ENCODE peak calls at places on chromosomes 5 and 9, in ten cellular contexts. One of them, this sample, is unnamed.

GRCh38 chr5:96476654-96477053 is 43.6 kb upstream of the PCSK1 start:
- DNase-seq in CD4-positive, alpha-beta T cell: no peak
- DNase-seq in esophagus squamous epithelium: no peak
- DNase-seq in GM10248: no peak
- DNase-seq in AG04449: peak
- DNase-seq in progenitor cell of endocrine pancreas: no peak
- DNase-seq in tibial artery: no peak
- DNase-seq in foreskin fibroblast: peak
- DNase-seq in heart left ventricle: no peak
- DNase-seq in RWPE1: no peak
- DNase-seq in this sample: peak

GRCh38 chr9:137286980-137287383 is 9.5 kb downstream of the TOR4A start:
- DNase-seq in GM10248: peak
- DNase-seq in tibial artery: no peak
- DNase-seq in progenitor cell of endocrine pancreas: no peak
- DNase-seq in heart left ventricle: peak
- DNase-seq in CD4-positive, alpha-beta T cell: no peak
- DNase-seq in foreskin fibroblast: no peak
- DNase-seq in AG04449: no peak
- DNase-seq in esophagus squamous epithelium: no peak
- DNase-seq in RWPE1: no peak
- DNase-seq in this sample: peak

GRCh38 chr9:70581214-70581966 is 166.9 kb upstream of the KLF9 start:
- DNase-seq in tibial artery: no peak
- DNase-seq in AG04449: no peak
- DNase-seq in CD4-positive, alpha-beta T cell: no peak
- DNase-seq in foreskin fibroblast: no peak
- DNase-seq in esophagus squamous epithelium: no peak
- DNase-seq in RWPE1: no peak
- DNase-seq in progenitor cell of endocrine pancreas: no peak
- DNase-seq in GM10248: no peak
- DNase-seq in heart left ventricle: no peak
- DNase-seq in this sample: no peak

GRCh38 chr5:106730912-106731311 is 939.8 kb downstream of the EFNA5 start:
- DNase-seq in RWPE1: peak
- DNase-seq in progenitor cell of endocrine pancreas: no peak
- DNase-seq in esophagus squamous epithelium: no peak
- DNase-seq in CD4-positive, alpha-beta T cell: no peak
- DNase-seq in GM10248: no peak
- DNase-seq in heart left ventricle: no peak
- DNase-seq in tibial artery: no peak
- DNase-seq in foreskin fibroblast: no peak
- DNase-seq in AG04449: no peak
- DNase-seq in this sample: no peak

GRCh38 chr5:147303251-147303650 is 68.4 kb downstream of the STK32A start:
- DNase-seq in CD4-positive, alpha-beta T cell: no peak
- DNase-seq in AG04449: no peak
- DNase-seq in heart left ventricle: no peak
- DNase-seq in progenitor cell of endocrine pancreas: no peak
- DNase-seq in RWPE1: no peak
- DNase-seq in GM10248: no peak
- DNase-seq in esophagus squamous epithelium: no peak
- DNase-seq in tibial artery: no peak
- DNase-seq in foreskin fibroblast: no peak
- DNase-seq in this sample: peak

GRCh38 chr5:17802256-17802655 is 168.0 kb downstream of the TAF11L14 start:
- DNase-seq in tibial artery: no peak
- DNase-seq in GM10248: no peak
- DNase-seq in CD4-positive, alpha-beta T cell: no peak
- DNase-seq in AG04449: no peak
- DNase-seq in progenitor cell of endocrine pancreas: no peak
- DNase-seq in foreskin fibroblast: no peak
- DNase-seq in esophagus squamous epithelium: no peak
- DNase-seq in heart left ventricle: no peak
- DNase-seq in RWPE1: no peak
- DNase-seq in this sample: no peak

GRCh38 chr5:111563041-111563822 is 50.9 kb upstream of the STARD4 start:
- DNase-seq in progenitor cell of endocrine pancreas: no peak
- DNase-seq in RWPE1: no peak
- DNase-seq in GM10248: no peak
- DNase-seq in AG04449: peak
- DNase-seq in heart left ventricle: no peak
- DNase-seq in tibial artery: no peak
- DNase-seq in foreskin fibroblast: no peak
- DNase-seq in esophagus squamous epithelium: no peak
- DNase-seq in CD4-positive, alpha-beta T cell: no peak
- DNase-seq in this sample: peak

GRCh38 chr5:142095651-142096330 is 12.8 kb upstream of the NDFIP1 start:
- DNase-seq in AG04449: no peak
- DNase-seq in GM10248: no peak
- DNase-seq in RWPE1: no peak
- DNase-seq in heart left ventricle: no peak
- DNase-seq in progenitor cell of endocrine pancreas: no peak
- DNase-seq in tibial artery: no peak
- DNase-seq in esophagus squamous epithelium: no peak
- DNase-seq in CD4-positive, alpha-beta T cell: peak
- DNase-seq in foreskin fibroblast: no peak
- DNase-seq in this sample: no peak

GRCh38 chr5:119897537-119898370 is 268.4 kb downstream of the FAM170A start:
- DNase-seq in AG04449: no peak
- DNase-seq in CD4-positive, alpha-beta T cell: no peak
- DNase-seq in esophagus squamous epithelium: no peak
- DNase-seq in tibial artery: no peak
- DNase-seq in progenitor cell of endocrine pancreas: no peak
- DNase-seq in heart left ventricle: no peak
- DNase-seq in GM10248: no peak
- DNase-seq in foreskin fibroblast: no peak
- DNase-seq in RWPE1: no peak
- DNase-seq in this sample: peak

GRCh38 chr5:32444946-32445758 is 612 bp upstream of the ZFR start:
- DNase-seq in CD4-positive, alpha-beta T cell: no peak
- DNase-seq in progenitor cell of endocrine pancreas: no peak
- DNase-seq in tibial artery: no peak
- DNase-seq in RWPE1: no peak
- DNase-seq in heart left ventricle: no peak
- DNase-seq in GM10248: peak
- DNase-seq in foreskin fibroblast: no peak
- DNase-seq in esophagus squamous epithelium: no peak
- DNase-seq in AG04449: no peak
- DNase-seq in this sample: no peak

GRCh38 chr9:70125621-70126020 is 82.0 kb downstream of the MAMDC2 start:
- DNase-seq in CD4-positive, alpha-beta T cell: no peak
- DNase-seq in foreskin fibroblast: no peak
- DNase-seq in GM10248: no peak
- DNase-seq in tibial artery: no peak
- DNase-seq in progenitor cell of endocrine pancreas: no peak
- DNase-seq in esophagus squamous epithelium: no peak
- DNase-seq in RWPE1: no peak
- DNase-seq in AG04449: no peak
- DNase-seq in heart left ventricle: no peak
- DNase-seq in this sample: no peak

GRCh38 chr9:113349434-113350337 is at the start of gene BSPRY:
- DNase-seq in foreskin fibroblast: no peak
- DNase-seq in esophagus squamous epithelium: no peak
- DNase-seq in CD4-positive, alpha-beta T cell: no peak
- DNase-seq in GM10248: peak
- DNase-seq in RWPE1: peak
- DNase-seq in tibial artery: no peak
- DNase-seq in heart left ventricle: no peak
- DNase-seq in progenitor cell of endocrine pancreas: peak
- DNase-seq in AG04449: no peak
- DNase-seq in this sample: no peak

GRCh38 chr5:34685485-34686197 is 29.5 kb downstream of the RAI14 start:
- DNase-seq in foreskin fibroblast: peak
- DNase-seq in RWPE1: no peak
- DNase-seq in progenitor cell of endocrine pancreas: no peak
- DNase-seq in tibial artery: no peak
- DNase-seq in heart left ventricle: no peak
- DNase-seq in AG04449: no peak
- DNase-seq in esophagus squamous epithelium: no peak
- DNase-seq in GM10248: no peak
- DNase-seq in CD4-positive, alpha-beta T cell: no peak
- DNase-seq in this sample: peak

GRCh38 chr5:171484460-171484899 is 65.0 kb downstream of the FGF18 start:
- DNase-seq in heart left ventricle: no peak
- DNase-seq in GM10248: peak
- DNase-seq in foreskin fibroblast: no peak
- DNase-seq in progenitor cell of endocrine pancreas: no peak
- DNase-seq in tibial artery: no peak
- DNase-seq in RWPE1: peak
- DNase-seq in esophagus squamous epithelium: no peak
- DNase-seq in CD4-positive, alpha-beta T cell: peak
- DNase-seq in AG04449: no peak
- DNase-seq in this sample: peak

GRCh38 chr5:126234563-126235195 is 188.5 kb upstream of the GRAMD2B start:
- DNase-seq in AG04449: no peak
- DNase-seq in heart left ventricle: no peak
- DNase-seq in esophagus squamous epithelium: no peak
- DNase-seq in tibial artery: no peak
- DNase-seq in GM10248: no peak
- DNase-seq in progenitor cell of endocrine pancreas: no peak
- DNase-seq in CD4-positive, alpha-beta T cell: no peak
- DNase-seq in foreskin fibroblast: peak
- DNase-seq in RWPE1: peak
- DNase-seq in this sample: peak
- TF ChIP-seq CTCF in AG04449: peak
- TF ChIP-seq CTCF in heart left ventricle: peak
- TF ChIP-seq CTCF in esophagus squamous epithelium: peak
- TF ChIP-seq CTCF in tibial artery: peak
- TF ChIP-seq CTCF in GM10248: peak
- TF ChIP-seq CTCF in progenitor cell of endocrine pancreas: peak
- TF ChIP-seq CTCF in CD4-positive, alpha-beta T cell: no peak
- TF ChIP-seq CTCF in foreskin fibroblast: peak
- TF ChIP-seq CTCF in RWPE1: peak
- TF ChIP-seq CTCF in this sample: peak

DNA sequence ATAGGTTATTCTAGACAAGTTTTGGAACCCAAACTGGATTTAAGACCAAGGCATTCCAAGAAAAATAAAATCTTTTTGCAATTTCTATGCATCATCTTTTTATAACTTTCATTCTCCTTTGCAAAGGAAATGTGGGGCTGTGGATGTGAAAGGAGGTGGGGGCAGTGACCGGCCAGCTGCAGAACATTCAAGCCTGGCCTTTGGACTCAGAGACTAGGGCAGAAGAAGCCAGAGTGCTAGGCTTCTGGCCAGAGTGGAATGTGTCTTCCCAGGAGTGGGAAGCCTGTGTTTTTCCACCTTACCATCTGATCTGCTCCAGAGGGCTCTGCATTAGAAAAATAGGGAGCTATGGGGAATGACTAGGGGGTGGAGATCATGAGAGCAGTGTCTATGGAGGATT is 148.5 kb downstream of the C9orf152 start:
- DNase-seq in tibial artery: no peak
- DNase-seq in esophagus squamous epithelium: no peak
- DNase-seq in RWPE1: no peak
- DNase-seq in foreskin fibroblast: no peak
- DNase-seq in GM10248: no peak
- DNase-seq in CD4-positive, alpha-beta T cell: no peak
- DNase-seq in heart left ventricle: no peak
- DNase-seq in progenitor cell of endocrine pancreas: no peak
- DNase-seq in AG04449: no peak
- DNase-seq in this sample: no peak
- TF ChIP-seq CTCF in tibial artery: no peak
- TF ChIP-seq CTCF in esophagus squamous epithelium: no peak
- TF ChIP-seq CTCF in RWPE1: no peak
- TF ChIP-seq CTCF in foreskin fibroblast: no peak
- TF ChIP-seq CTCF in GM10248: no peak
- TF ChIP-seq CTCF in CD4-positive, alpha-beta T cell: no peak
- TF ChIP-seq CTCF in heart left ventricle: no peak
- TF ChIP-seq CTCF in progenitor cell of endocrine pancreas: no peak
- TF ChIP-seq CTCF in AG04449: no peak
- TF ChIP-seq CTCF in this sample: no peak

DNA sequence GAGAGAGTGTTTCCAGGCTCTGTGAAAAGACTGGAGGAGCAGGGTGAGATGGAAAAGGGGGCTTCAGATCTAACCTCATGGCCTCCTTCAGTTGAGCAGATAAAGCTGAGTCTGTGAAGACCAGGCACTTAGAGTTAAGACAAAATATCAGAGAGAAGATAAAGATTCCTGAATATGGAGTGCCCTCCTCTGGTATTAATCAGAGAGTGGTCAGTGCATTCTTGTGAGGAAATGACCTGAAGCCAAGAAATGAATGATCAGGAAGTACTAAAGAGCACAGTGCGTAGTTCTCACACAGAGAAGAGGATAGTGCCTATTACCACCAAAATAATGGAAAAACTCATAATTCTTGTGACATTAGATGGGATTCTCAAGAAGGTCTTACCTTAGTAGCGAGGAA is 1417.0 kb upstream of the ACO1 start:
- DNase-seq in heart left ventricle: no peak
- DNase-seq in progenitor cell of endocrine pancreas: no peak
- DNase-seq in AG04449: no peak
- DNase-seq in RWPE1: peak
- DNase-seq in CD4-positive, alpha-beta T cell: no peak
- DNase-seq in esophagus squamous epithelium: no peak
- DNase-seq in tibial artery: no peak
- DNase-seq in foreskin fibroblast: no peak
- DNase-seq in GM10248: no peak
- DNase-seq in this sample: no peak
- TF ChIP-seq CTCF in heart left ventricle: no peak
- TF ChIP-seq CTCF in progenitor cell of endocrine pancreas: no peak
- TF ChIP-seq CTCF in AG04449: no peak
- TF ChIP-seq CTCF in RWPE1: peak
- TF ChIP-seq CTCF in CD4-positive, alpha-beta T cell: no peak
- TF ChIP-seq CTCF in esophagus squamous epithelium: no peak
- TF ChIP-seq CTCF in tibial artery: no peak
- TF ChIP-seq CTCF in foreskin fibroblast: no peak
- TF ChIP-seq CTCF in GM10248: no peak
- TF ChIP-seq CTCF in this sample: no peak

GRCh38 chr9:133342570-133342969 is 5.4 kb downstream of the MED22 start:
- DNase-seq in foreskin fibroblast: no peak
- DNase-seq in AG04449: no peak
- DNase-seq in heart left ventricle: no peak
- DNase-seq in esophagus squamous epithelium: no peak
- DNase-seq in CD4-positive, alpha-beta T cell: no peak
- DNase-seq in tibial artery: no peak
- DNase-seq in GM10248: no peak
- DNase-seq in RWPE1: no peak
- DNase-seq in progenitor cell of endocrine pancreas: no peak
- DNase-seq in this sample: no peak

GRCh38 chr9:133340256-133340655 is 4.3 kb upstream of the SURF6 start:
- DNase-seq in RWPE1: no peak
- DNase-seq in esophagus squamous epithelium: no peak
- DNase-seq in AG04449: no peak
- DNase-seq in CD4-positive, alpha-beta T cell: no peak
- DNase-seq in GM10248: no peak
- DNase-seq in progenitor cell of endocrine pancreas: no peak
- DNase-seq in foreskin fibroblast: no peak
- DNase-seq in tibial artery: no peak
- DNase-seq in heart left ventricle: no peak
- DNase-seq in this sample: no peak

GRCh38 chr9:133341369-133342082 is 5.5 kb upstream of the SURF6 start:
- DNase-seq in GM10248: no peak
- DNase-seq in RWPE1: no peak
- DNase-seq in esophagus squamous epithelium: no peak
- DNase-seq in AG04449: no peak
- DNase-seq in progenitor cell of endocrine pancreas: no peak
- DNase-seq in foreskin fibroblast: no peak
- DNase-seq in CD4-positive, alpha-beta T cell: no peak
- DNase-seq in tibial artery: no peak
- DNase-seq in heart left ventricle: peak
- DNase-seq in this sample: no peak

GRCh38 chr9:133340916-133341315 is 4.9 kb upstream of the SURF6 start:
- DNase-seq in esophagus squamous epithelium: no peak
- DNase-seq in AG04449: no peak
- DNase-seq in CD4-positive, alpha-beta T cell: no peak
- DNase-seq in heart left ventricle: no peak
- DNase-seq in foreskin fibroblast: no peak
- DNase-seq in GM10248: no peak
- DNase-seq in progenitor cell of endocrine pancreas: no peak
- DNase-seq in tibial artery: no peak
- DNase-seq in RWPE1: no peak
- DNase-seq in this sample: no peak

GRCh38 chr9:133342083-133342406 is 5.9 kb downstream of the MED22 start:
- DNase-seq in GM10248: no peak
- DNase-seq in tibial artery: no peak
- DNase-seq in esophagus squamous epithelium: no peak
- DNase-seq in RWPE1: no peak
- DNase-seq in foreskin fibroblast: no peak
- DNase-seq in CD4-positive, alpha-beta T cell: no peak
- DNase-seq in AG04449: no peak
- DNase-seq in progenitor cell of endocrine pancreas: no peak
- DNase-seq in heart left ventricle: no peak
- DNase-seq in this sample: no peak
- TF ChIP-seq CTCF in GM10248: no peak
- TF ChIP-seq CTCF in tibial artery: no peak
- TF ChIP-seq CTCF in esophagus squamous epithelium: no peak
- TF ChIP-seq CTCF in RWPE1: no peak
- TF ChIP-seq CTCF in foreskin fibroblast: peak
- TF ChIP-seq CTCF in CD4-positive, alpha-beta T cell: no peak
- TF ChIP-seq CTCF in AG04449: no peak
- TF ChIP-seq CTCF in progenitor cell of endocrine pancreas: no peak
- TF ChIP-seq CTCF in heart left ventricle: no peak
- TF ChIP-seq CTCF in this sample: no peak

This sample was measured in fibroblast of mammary gland.